ENCODE peak calls at places on chromosomes 6 and 20, in ten cellular contexts. S is tibial nerve, D is ovary, W is transverse colon, H is SK-N-SH, I is A549, C is HepG2, Z is stomach, O is suprapubic skin, B is H1. T is an unnamed sample. For H3K4me1, the result is how much of the 10 kb centered on the place peaks cover.

GRCh38 chr6:14046476-14047068 is 71.0 kb upstream of the CD83 start:
- DNase-seq in S (peak), I (peak), H (peak), W (peak), O (no peak), D (no peak), B (peak), Z (peak), C (peak), T (no peak)

GRCh38 chr6:145069966-145070365 is 665.4 kb downstream of the EPM2A start:
- DNase-seq in Z (no peak), C (no peak), W (no peak), O (no peak), H (no peak), S (no peak), I (no peak), D (no peak), B (no peak), T (no peak)

GRCh38 chr6:149716584-149716983 is 1.3 kb downstream of the LATS1 start:
- DNase-seq in S (no peak), W (no peak), D (no peak), I (no peak), O (no peak), C (no peak), Z (no peak), H (peak), B (no peak), T (no peak)

GRCh38 chr6:3813150-3813780 is 35.9 kb upstream of the FAM50B start:
- DNase-seq in I (peak), S (no peak), W (no peak), B (no peak), Z (peak), H (no peak), C (peak), O (peak), D (peak), T (no peak)

GRCh38 chr20:33261465-33261864 is 21.5 kb upstream of the BPIFB1 start:
- DNase-seq in W (no peak), H (no peak), D (no peak), B (no peak), I (peak), Z (no peak), S (no peak), O (no peak), C (no peak), T (no peak)

GRCh38 chr6:40778186-40778585 is 191.0 kb upstream of the LRFN2 start:
- DNase-seq in W (no peak), O (no peak), C (no peak), I (no peak), B (no peak), D (no peak), H (no peak), Z (no peak), S (no peak), T (no peak)

GRCh38 chr6:39433630-39434029 is 111.1 kb upstream of the KCNK16 start:
- DNase-seq in Z (no peak), S (no peak), D (no peak), O (no peak), C (no peak), B (peak), W (peak), I (no peak), H (no peak), T (peak)

GRCh38 chr6:21593412-21593926 is at the start of gene SOX4:
- DNase-seq in B (peak), Z (peak), C (peak), H (peak), S (peak), W (peak), D (peak), I (peak), O (peak), T (peak)

GRCh38 chr6:19848465-19848864 is 11.3 kb downstream of the ID4 start:
- DNase-seq in O (no peak), D (no peak), Z (no peak), W (no peak), I (no peak), C (no peak), H (no peak), B (no peak), S (no peak), T (no peak)

GRCh38 chr6:127959869-127960268 is 59.0 kb upstream of the THEMIS start:
- DNase-seq in D (no peak), B (no peak), O (no peak), I (no peak), H (no peak), W (no peak), Z (no peak), S (no peak), C (no peak), T (no peak)

GRCh38 chr20:31859998-31860380 is 10.3 kb downstream of the DUSP15 start:
- DNase-seq in B (no peak), Z (no peak), C (no peak), O (no peak), W (no peak), I (no peak), S (no peak), H (no peak), D (no peak), T (no peak)

GRCh38 chr20:31861346-31862156 is 8.8 kb downstream of the DUSP15 start:
- DNase-seq in D (peak), C (peak), I (peak), S (no peak), O (no peak), H (peak), Z (peak), B (peak), W (peak), T (no peak)

GRCh38 chr20:31862157-31862470 is 8.2 kb downstream of the DUSP15 start:
- DNase-seq in B (no peak), W (no peak), S (no peak), D (no peak), C (no peak), Z (no peak), H (no peak), I (no peak), O (no peak), T (no peak)

GRCh38 chr20:31859266-31859997 is 10.9 kb downstream of the DUSP15 start:
- DNase-seq in C (no peak), W (no peak), O (peak), H (no peak), D (no peak), B (no peak), S (no peak), Z (no peak), I (no peak), T (no peak)

DNA sequence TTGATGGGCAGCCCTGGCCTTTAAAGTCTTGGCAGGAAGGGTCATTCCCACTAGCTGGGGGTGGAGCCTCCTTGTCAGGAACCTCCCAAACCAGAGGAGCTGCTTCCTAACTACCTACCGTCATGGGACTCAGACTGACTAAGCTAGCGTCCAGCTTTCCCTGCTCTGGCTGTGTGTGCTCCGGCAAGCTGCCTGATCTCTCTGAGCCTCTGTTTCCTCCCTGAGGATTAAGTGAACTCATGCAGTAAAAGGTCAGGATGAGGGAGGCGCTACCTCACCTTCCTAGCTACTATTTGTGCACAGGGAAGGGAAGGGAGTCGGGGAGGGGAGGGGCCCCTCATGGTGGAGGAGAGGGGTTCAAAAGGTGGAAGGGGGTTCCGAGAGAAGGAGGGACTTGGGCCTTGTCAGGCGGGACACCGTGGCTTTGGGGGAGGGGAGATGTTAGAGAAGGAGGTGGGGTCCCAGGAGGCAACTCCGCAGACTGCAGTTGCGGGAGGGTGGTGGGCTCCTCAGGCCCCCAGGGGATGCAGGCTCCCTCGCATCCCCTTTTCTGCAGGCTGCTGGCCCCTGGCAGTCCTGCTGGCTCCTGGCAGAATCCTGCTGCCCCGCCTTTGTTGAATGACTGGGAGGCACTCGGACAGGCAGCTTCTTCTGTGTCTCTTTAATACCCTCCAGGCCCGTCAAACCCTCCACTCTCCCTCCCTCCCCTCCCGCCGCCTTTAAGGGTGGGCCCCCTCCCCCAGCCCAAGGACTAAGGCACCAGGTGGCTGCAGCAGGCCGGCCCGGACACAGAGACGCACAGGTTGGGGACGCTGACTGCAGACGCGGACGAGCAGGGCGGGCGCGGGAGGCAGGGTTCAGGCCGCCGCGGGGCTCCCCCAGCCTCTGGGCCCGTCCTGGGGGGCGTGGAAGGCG is 9.6 kb downstream of the DUSP15 start:
- DNase-seq in D (no peak), I (peak), W (peak), S (no peak), O (no peak), C (no peak), Z (no peak), H (no peak), B (peak), T (no peak)
- TF ChIP-seq EP300 in D (no peak), I (no peak), W (no peak), S (no peak), O (no peak), C (no peak), Z (no peak), H (no peak), B (no peak), T (no peak)

DNA sequence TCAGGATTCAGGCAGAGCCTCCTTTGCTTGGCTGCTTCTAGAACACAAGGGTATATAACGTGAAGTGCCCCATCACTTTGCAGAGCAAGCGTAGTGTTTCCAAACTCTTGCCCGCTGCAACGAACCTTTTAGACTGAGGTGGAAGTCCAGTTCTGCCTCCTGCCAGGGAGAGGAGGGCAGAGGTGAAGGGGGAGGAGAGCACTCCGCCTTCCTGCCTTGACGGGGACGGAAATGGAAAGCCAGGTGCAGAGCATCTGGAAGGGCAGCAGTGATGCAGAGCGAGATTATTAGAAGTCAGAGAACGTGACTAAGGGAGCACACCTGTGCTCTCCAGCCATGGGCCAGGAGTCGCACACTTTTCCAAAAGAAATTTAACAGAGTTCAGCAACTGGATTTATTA is 63.4 kb downstream of the RREB1 start:
- DNase-seq in Z (peak), W (peak), H (no peak), O (no peak), I (no peak), D (no peak), S (no peak), C (peak), B (no peak), T (no peak)
- H3K4me1 ChIP-seq in Z (half or more), W (under half), H (under half), O (half or more), I (under half), D (under half), S (under half), C (half or more), B (under half), T (half or more)

GRCh38 chr20:24991897-24992419 is 593 bp downstream of the APMAP start:
- DNase-seq in W (peak), Z (peak), B (no peak), H (peak), C (no peak), S (no peak), I (no peak), D (no peak), O (peak), T (no peak)
- TF ChIP-seq EP300 in W (no peak), Z (no peak), B (no peak), H (no peak), C (no peak), S (no peak), I (no peak), D (no peak), O (no peak), T (no peak)

GRCh38 chr20:23357767-23358562 is 4.0 kb upstream of the GZF1 start:
- DNase-seq in H (peak), S (peak), O (peak), C (peak), Z (peak), B (peak), I (peak), W (peak), D (peak), T (peak)

GRCh38 chr20:23358563-23358906 is 3.4 kb upstream of the GZF1 start:
- DNase-seq in B (no peak), C (no peak), I (no peak), Z (no peak), D (no peak), H (no peak), O (no peak), S (no peak), W (no peak), T (no peak)

GRCh38 chr20:23358923-23359572 is 2.9 kb upstream of the GZF1 start:
- DNase-seq in S (no peak), I (no peak), O (no peak), H (no peak), W (peak), Z (peak), B (no peak), D (no peak), C (peak), T (no peak)

GRCh38 chr20:23361108-23361650 is 803 bp upstream of the GZF1 start:
- DNase-seq in W (no peak), D (peak), Z (no peak), I (peak), B (no peak), O (no peak), S (peak), C (peak), H (no peak), T (no peak)

DNA sequence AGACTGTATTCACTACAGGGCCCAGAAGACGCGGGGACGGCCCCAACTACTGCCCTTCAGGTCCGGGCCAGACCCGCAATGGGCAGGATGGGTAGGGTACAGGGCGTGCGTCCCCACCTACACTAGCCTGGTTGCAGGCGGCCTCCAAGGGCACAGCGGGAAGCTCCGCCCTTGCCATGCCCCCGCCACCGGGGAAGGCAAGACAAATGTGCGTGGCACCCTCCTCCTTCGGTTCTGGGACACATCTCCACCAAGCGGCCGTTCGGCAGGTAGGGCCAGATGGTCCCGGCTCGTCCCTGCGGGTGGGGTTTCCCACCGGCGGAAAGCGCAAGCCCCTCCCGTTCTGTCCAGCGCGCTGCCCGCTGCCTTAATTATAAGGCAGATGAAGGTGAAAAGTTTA is 5.6 kb downstream of the NXT1 start:
- DNase-seq in C (no peak), H (no peak), O (no peak), W (no peak), D (no peak), S (no peak), B (peak), I (no peak), Z (no peak), T (no peak)
- H3K4me1 ChIP-seq in C (half or more), H (under half), O (under half), W (under half), D (under half), S (under half), B (under half), I (under half), Z (under half), T (under half)

GRCh38 chr6:90444125-90444745 is 142.6 kb downstream of the MAP3K7 start:
- DNase-seq in B (no peak), W (no peak), S (no peak), D (no peak), H (no peak), Z (no peak), C (no peak), O (no peak), I (no peak), T (no peak)
- TF ChIP-seq EP300 in B (no peak), W (no peak), S (no peak), D (no peak), H (no peak), Z (no peak), C (no peak), O (no peak), I (no peak), T (no peak)

DNA sequence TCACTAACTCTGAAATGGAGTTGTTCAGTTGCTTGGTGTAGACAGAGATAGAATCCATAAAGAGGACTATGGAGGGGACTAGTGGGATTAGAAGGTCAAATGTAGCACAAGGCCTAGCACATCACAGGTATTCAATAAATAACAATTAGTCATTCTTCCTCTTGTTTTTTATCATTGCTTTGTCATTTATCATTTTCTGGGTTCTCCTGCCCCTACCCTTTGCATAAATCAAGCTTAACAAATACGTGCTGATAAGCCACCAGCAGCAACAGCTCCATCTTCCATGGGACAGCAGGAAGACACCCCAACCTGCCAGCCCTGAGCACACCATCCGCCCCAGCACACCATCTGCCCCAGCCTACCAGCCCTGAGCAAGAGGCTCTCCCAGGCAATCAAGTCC is 23.1 kb downstream of the TRAM2 start:
- DNase-seq in O (no peak), C (no peak), H (no peak), Z (no peak), W (no peak), B (no peak), S (no peak), I (no peak), D (no peak), T (no peak)
- H3K4me1 ChIP-seq in O (under half), C (half or more), H (under half), Z (under half), W (under half), B (under half), S (under half), I (half or more), D (under half), T (half or more)

GRCh38 chr20:22373164-22373895 is 211.0 kb downstream of the FOXA2 start:
- DNase-seq in O (no peak), C (no peak), S (no peak), I (no peak), B (no peak), H (no peak), D (no peak), Z (no peak), W (peak), T (no peak)
- TF ChIP-seq EP300 in O (no peak), C (no peak), S (no peak), I (no peak), B (no peak), H (no peak), D (no peak), Z (no peak), W (no peak), T (no peak)

DNA sequence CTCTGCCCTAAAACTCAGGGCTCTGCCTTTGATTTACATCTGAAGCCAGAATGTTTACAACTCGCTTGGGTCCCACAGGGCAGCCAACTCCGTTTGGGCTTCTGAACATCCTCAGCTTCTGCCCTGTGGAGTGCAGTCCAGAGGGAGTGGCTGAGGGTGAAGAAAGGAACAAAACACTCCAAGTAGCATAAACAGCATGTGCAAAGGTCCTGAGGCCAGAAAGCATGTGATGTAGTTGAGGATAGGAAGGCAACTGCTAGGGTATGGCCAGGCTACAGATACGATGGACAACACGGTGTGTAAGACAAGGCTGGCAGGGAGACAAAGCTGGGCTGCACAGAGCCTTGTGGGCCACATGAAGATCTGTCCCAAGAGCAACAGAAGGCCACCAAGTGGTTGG is 12.5 kb downstream of the JAG1 start:
- DNase-seq in W (no peak), D (no peak), H (no peak), B (no peak), S (no peak), O (no peak), Z (no peak), I (no peak), C (no peak), T (no peak)
- H3K4me1 ChIP-seq in W (under half), D (under half), H (under half), B (under half), S (under half), O (half or more), Z (half or more), I (half or more), C (half or more), T (half or more)

GRCh38 chr20:49280463-49281058 is 2.7 kb upstream of the ZNFX1 start:
- DNase-seq in I (no peak), H (no peak), C (no peak), B (no peak), O (no peak), S (no peak), D (no peak), W (no peak), Z (no peak), T (no peak)

GRCh38 chr20:49279677-49280462 is 2.0 kb upstream of the ZNFX1 start:
- DNase-seq in O (no peak), Z (no peak), S (no peak), W (no peak), B (no peak), H (no peak), D (no peak), I (no peak), C (no peak), T (no peak)

GRCh38 chr20:49277786-49278035 is 146 bp downstream of the ZNFX1 start:
- DNase-seq in O (no peak), S (no peak), C (no peak), Z (no peak), H (no peak), W (no peak), I (no peak), B (no peak), D (no peak), T (no peak)

GRCh38 chr20:49278036-49278816 is at the start of gene ZNFX1:
- DNase-seq in I (peak), Z (peak), B (peak), S (peak), O (peak), C (peak), W (peak), H (peak), D (peak), T (peak)

GRCh38 chr20:49278817-49279676 is 1.2 kb upstream of the ZNFX1 start:
- DNase-seq in S (no peak), H (no peak), D (no peak), W (peak), C (peak), Z (no peak), O (peak), I (peak), B (no peak), T (no peak)
- TF ChIP-seq EP300 in S (no peak), H (no peak), D (no peak), W (no peak), C (no peak), Z (no peak), O (no peak), I (no peak), B (no peak), T (no peak)

GRCh38 chr6:6729971-6730370 is 141.5 kb downstream of the LY86 start:
- DNase-seq in C (no peak), I (no peak), Z (no peak), B (no peak), S (no peak), D (no peak), W (no peak), H (no peak), O (no peak), T (no peak)
- H3K4me1 ChIP-seq in C (under half), I (under half), Z (under half), B (under half), S (under half), D (under half), W (under half), H (under half), O (under half), T (under half)